ENCODE peak calls at places on chromosomes 7 and 10, in nine cellular contexts. C, A, Y, S, J, K, Z, P and M are unnamed samples.

GRCh38 chr7:91287685-91288084 is 23.5 kb downstream of the FZD1 start:
- DNase-seq in C (no peak), A (no peak), Y (no peak), S (no peak), J (no peak), K (no peak), Z (peak), P (no peak), M (no peak)

GRCh38 chr7:55087521-55087961 is 68.7 kb downstream of the EGFR start:
- DNase-seq in C (no peak), A (no peak), Y (no peak), S (no peak), J (no peak), K (no peak), Z (no peak), P (no peak), M (no peak)

GRCh38 chr10:89369142-89370105 is 8.4 kb upstream of the IFIT1B start:
- DNase-seq in C (no peak), A (no peak), Y (no peak), S (no peak), J (no peak), K (no peak), Z (peak), P (no peak), M (no peak)

GRCh38 chr10:131204406-131205152 is 106.9 kb downstream of the TCERG1L start:
- DNase-seq in C (no peak), A (peak), Y (peak), S (peak), J (no peak), K (no peak), Z (no peak), P (no peak), M (no peak)

GRCh38 chr10:49539320-49539885 is 482 bp upstream of the ERCC6 start:
- DNase-seq in C (peak), A (no peak), Y (peak), S (peak), J (peak), K (peak), Z (peak), P (peak), M (peak)

GRCh38 chr7:21426286-21426957 is 1.5 kb upstream of the SP4 start:
- DNase-seq in C (peak), A (no peak), Y (no peak), S (no peak), J (no peak), K (no peak), Z (no peak), P (no peak), M (no peak)

GRCh38 chr7:98186452-98187137 is 24.6 kb upstream of the BHLHA15 start:
- DNase-seq in C (no peak), A (no peak), Y (no peak), S (no peak), J (no peak), K (no peak), Z (peak), P (no peak), M (no peak)

GRCh38 chr10:72756674-72757385 is 64.9 kb downstream of the MCU start:
- DNase-seq in C (no peak), A (no peak), Y (no peak), S (no peak), J (no peak), K (no peak), Z (peak), P (no peak), M (no peak)

GRCh38 chr7:6272481-6273323 is at the start of gene CYTH3:
- DNase-seq in C (peak), A (peak), Y (peak), S (peak), J (peak), K (peak), Z (peak), P (no peak), M (peak)

GRCh38 chr10:92720306-92721165 is 30.8 kb downstream of the HHEX start:
- DNase-seq in C (no peak), A (peak), Y (no peak), S (no peak), J (no peak), K (no peak), Z (no peak), P (no peak), M (no peak)

GRCh38 chr10:101492814-101493213 is 95.2 kb downstream of the POLL start:
- DNase-seq in C (no peak), A (no peak), Y (no peak), S (no peak), J (no peak), K (no peak), Z (no peak), P (no peak), M (no peak)

GRCh38 chr7:121406-121805 is 71.0 kb upstream of the FAM20C start:
- DNase-seq in C (no peak), A (no peak), Y (no peak), S (no peak), J (no peak), K (no peak), Z (no peak), P (no peak), M (no peak)

GRCh38 chr7:108653526-108653925 is 83.9 kb downstream of the DNAJB9 start:
- DNase-seq in C (peak), A (no peak), Y (no peak), S (no peak), J (no peak), K (no peak), Z (no peak), P (no peak), M (no peak)

GRCh38 chr7:141263508-141263907 is 189.6 kb downstream of the TMEM178B start:
- DNase-seq in C (no peak), A (no peak), Y (no peak), S (no peak), J (no peak), K (no peak), Z (no peak), P (no peak), M (no peak)

GRCh38 chr10:30529373-30529998 is 95.5 kb downstream of the MAP3K8 start:
- DNase-seq in C (no peak), A (peak), Y (peak), S (peak), J (peak), K (peak), Z (no peak), P (no peak), M (peak)

GRCh38 chr10:68043030-68043429 is 32.1 kb downstream of the HERC4 start:
- DNase-seq in C (no peak), A (no peak), Y (no peak), S (no peak), J (no peak), K (no peak), Z (no peak), P (no peak), M (no peak)

GRCh38 chr7:66883716-66884115 is 37.3 kb upstream of the TMEM248 start:
- DNase-seq in C (no peak), A (no peak), Y (no peak), S (no peak), J (no peak), K (no peak), Z (no peak), P (no peak), M (no peak)

GRCh38 chr7:158707610-158708009 is 3.0 kb upstream of the NCAPG2 start:
- DNase-seq in C (peak), A (no peak), Y (no peak), S (no peak), J (no peak), K (no peak), Z (no peak), P (no peak), M (no peak)

GRCh38 chr7:27520828-27521790 is 141.6 kb downstream of the HIBADH start:
- DNase-seq in C (no peak), A (no peak), Y (peak), S (no peak), J (peak), K (peak), Z (no peak), P (no peak), M (peak)

GRCh38 chr10:6844251-6844650 is 264.2 kb upstream of the PRKCQ start:
- DNase-seq in C (no peak), A (no peak), Y (no peak), S (no peak), J (no peak), K (no peak), Z (no peak), P (no peak), M (no peak)

GRCh38 chr10:91603931-91604331 is 28.9 kb downstream of the PPP1R3C start:
- DNase-seq in C (no peak), A (no peak), Y (no peak), S (no peak), J (no peak), K (no peak), Z (peak), P (no peak), M (no peak)

GRCh38 chr7:17147409-17147808 is 151.0 kb upstream of the AHR start:
- DNase-seq in C (no peak), A (no peak), Y (no peak), S (no peak), J (no peak), K (no peak), Z (no peak), P (no peak), M (no peak)

GRCh38 chr10:77163670-77164348 is 473.8 kb downstream of the KCNMA1 start:
- DNase-seq in C (peak), A (no peak), Y (no peak), S (no peak), J (peak), K (peak), Z (peak), P (peak), M (no peak)

GRCh38 chr7:98616381-98617050 is 569 bp upstream of the NPTX2 start:
- DNase-seq in C (no peak), A (no peak), Y (no peak), S (no peak), J (no peak), K (no peak), Z (no peak), P (no peak), M (no peak)

GRCh38 chr7:47278043-47278442 is 303.9 kb downstream of the TNS3 start:
- DNase-seq in C (no peak), A (no peak), Y (no peak), S (no peak), J (no peak), K (no peak), Z (no peak), P (no peak), M (no peak)
- TF ChIP-seq POLR2AphosphoS5 in C (no peak), A (no peak), Y (no peak), S (no peak), J (no peak), K (no peak), Z (no peak), P (no peak), M (no peak)

GRCh38 chr7:129605960-129606644 is 5.4 kb upstream of the NRF1 start:
- DNase-seq in C (no peak), A (no peak), Y (no peak), S (no peak), J (no peak), K (no peak), Z (no peak), P (no peak), M (no peak)
- TF ChIP-seq POLR2A in C (no peak), A (no peak), Y (no peak), S (no peak), J (no peak), K (no peak), Z (no peak), P (no peak), M (no peak)

DNA sequence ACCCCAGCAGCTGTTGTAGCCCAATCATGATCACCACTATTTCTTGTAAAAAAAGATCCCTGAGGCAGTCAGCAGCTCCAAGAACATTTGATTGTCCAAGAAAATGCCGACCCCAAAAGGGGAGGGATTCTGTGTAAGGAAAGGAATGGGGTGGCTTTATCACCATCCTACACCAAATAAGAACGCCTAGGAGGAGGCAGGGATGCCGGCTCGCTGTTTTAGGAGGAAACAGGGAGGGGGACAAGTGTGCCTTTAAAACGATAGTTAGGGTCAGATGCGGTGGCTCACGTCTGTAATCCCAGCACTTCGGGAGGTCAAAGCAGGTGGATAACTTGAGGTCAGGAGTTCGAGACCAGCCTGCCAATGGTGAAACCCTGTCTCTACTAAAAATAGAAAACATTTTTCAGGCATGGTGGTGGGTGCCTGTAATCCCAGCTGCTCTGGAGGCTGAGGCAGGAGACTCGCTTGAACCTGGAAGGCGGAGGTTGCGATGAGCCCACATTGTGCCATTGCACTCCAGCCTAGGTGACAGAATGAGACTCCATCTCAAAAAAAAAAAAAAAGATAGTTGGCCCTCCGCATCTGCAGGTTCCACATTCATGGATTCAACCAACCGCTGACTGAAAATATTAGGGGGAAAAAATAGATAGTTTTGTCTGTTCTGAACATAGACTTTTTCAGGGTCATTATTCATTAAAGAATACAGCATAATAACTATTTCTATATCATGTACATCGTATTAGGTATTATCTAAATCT is 63.6 kb downstream of the PDIA4 start:
- DNase-seq in C (no peak), A (no peak), Y (no peak), S (no peak), J (no peak), K (no peak), Z (peak), P (no peak), M (no peak)
- H3K27ac ChIP-seq in C (no peak), A (peak), Y (no peak), S (peak), J (peak), K (peak), Z (peak), P (no peak), M (peak)

GRCh38 chr10:102644066-102644645 is at the start of gene TRIM8:
- DNase-seq in C (peak), A (no peak), Y (peak), S (peak), J (peak), K (no peak), Z (peak), P (no peak), M (peak)

GRCh38 chr10:102643346-102644065 is 773 bp upstream of the TRIM8 start:
- DNase-seq in C (peak), A (peak), Y (peak), S (peak), J (peak), K (peak), Z (peak), P (peak), M (peak)

GRCh38 chr10:102641880-102642552 is 2.3 kb upstream of the TRIM8 start:
- DNase-seq in C (peak), A (peak), Y (peak), S (peak), J (peak), K (peak), Z (peak), P (peak), M (peak)

GRCh38 chr10:102641398-102641797 is 2.9 kb upstream of the TRIM8 start:
- DNase-seq in C (peak), A (no peak), Y (no peak), S (no peak), J (no peak), K (no peak), Z (no peak), P (no peak), M (no peak)

GRCh38 chr10:102642553-102643345 is 1.5 kb upstream of the TRIM8 start:
- DNase-seq in C (peak), A (no peak), Y (peak), S (peak), J (peak), K (peak), Z (peak), P (peak), M (peak)
- TF ChIP-seq POLR2AphosphoS5 in C (no peak), A (no peak), Y (peak), S (peak), J (no peak), K (peak), Z (peak), P (no peak), M (no peak)

GRCh38 chr7:51233375-51233774 is 83.2 kb downstream of the COBL start:
- DNase-seq in C (no peak), A (no peak), Y (no peak), S (no peak), J (no peak), K (no peak), Z (no peak), P (no peak), M (no peak)

GRCh38 chr7:51234609-51235308 is 81.8 kb downstream of the COBL start:
- DNase-seq in C (no peak), A (no peak), Y (no peak), S (no peak), J (no peak), K (no peak), Z (no peak), P (no peak), M (no peak)

GRCh38 chr7:51236470-51237127 is 80.0 kb downstream of the COBL start:
- DNase-seq in C (no peak), A (no peak), Y (no peak), S (no peak), J (no peak), K (no peak), Z (no peak), P (no peak), M (no peak)

GRCh38 chr7:51235593-51236313 is 80.9 kb downstream of the COBL start:
- DNase-seq in C (no peak), A (no peak), Y (no peak), S (no peak), J (no peak), K (no peak), Z (no peak), P (no peak), M (no peak)

DNA sequence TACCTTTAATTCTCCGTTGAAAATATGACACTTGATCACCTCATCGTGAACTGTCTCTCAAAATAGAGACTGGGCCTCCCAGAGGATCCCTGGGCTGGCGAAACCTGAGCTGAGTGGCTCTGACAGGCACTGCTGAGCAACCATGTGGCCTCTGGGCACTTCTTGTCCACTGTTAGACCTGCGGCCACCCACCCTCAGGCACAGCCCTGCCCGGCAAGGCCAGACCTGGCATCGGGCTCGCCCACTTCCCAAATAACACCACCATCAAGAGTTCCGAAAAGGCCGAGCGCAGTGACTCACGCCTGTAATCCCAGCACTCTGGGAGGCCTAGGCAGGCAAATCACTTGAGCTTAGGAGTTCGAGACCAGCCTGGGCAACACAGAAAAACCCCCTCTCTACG is 82.5 kb downstream of the COBL start:
- DNase-seq in C (no peak), A (no peak), Y (no peak), S (no peak), J (no peak), K (no peak), Z (no peak), P (no peak), M (no peak)
- TF ChIP-seq POLR2A in C (no peak), A (no peak), Y (no peak), S (no peak), J (no peak), K (no peak), Z (no peak), P (no peak), M (no peak)

GRCh38 chr7:39969431-39969830 is 19.4 kb downstream of the CDK13 start:
- DNase-seq in C (no peak), A (no peak), Y (no peak), S (no peak), J (no peak), K (no peak), Z (no peak), P (no peak), M (no peak)
- H3K27ac ChIP-seq in C (no peak), A (no peak), Y (no peak), S (no peak), J (no peak), K (no peak), Z (no peak), P (no peak), M (no peak)

GRCh38 chr10:14208231-14208630 is 122.5 kb downstream of the FRMD4A start:
- DNase-seq in C (no peak), A (no peak), Y (no peak), S (no peak), J (no peak), K (no peak), Z (no peak), P (no peak), M (no peak)

GRCh38 chr10:14200645-14201534 is 129.8 kb downstream of the FRMD4A start:
- DNase-seq in C (no peak), A (no peak), Y (no peak), S (no peak), J (peak), K (no peak), Z (no peak), P (no peak), M (no peak)

DNA sequence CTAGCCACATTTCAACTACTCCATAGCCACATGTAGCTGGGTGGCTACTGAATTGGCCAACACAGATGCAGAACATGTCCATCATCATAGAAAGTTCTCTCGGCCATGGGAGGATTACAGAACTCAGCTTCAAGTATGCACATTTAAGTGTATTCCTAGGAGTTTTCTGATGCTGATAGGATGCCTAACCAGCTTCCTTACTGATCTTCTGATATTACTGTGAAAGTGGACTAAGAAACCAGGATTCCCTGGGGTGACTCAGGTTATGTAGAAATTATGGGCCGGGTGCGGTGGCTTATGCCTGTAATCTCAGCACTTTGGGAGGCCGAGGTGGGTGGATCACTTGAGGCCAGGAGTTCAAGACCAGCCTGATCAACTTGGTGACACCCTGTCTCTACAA is 125.5 kb downstream of the FRMD4A start:
- DNase-seq in C (no peak), A (no peak), Y (no peak), S (no peak), J (no peak), K (no peak), Z (no peak), P (no peak), M (no peak)
- TF ChIP-seq POLR2AphosphoS5 in C (no peak), A (no peak), Y (no peak), S (no peak), J (no peak), K (no peak), Z (no peak), P (no peak), M (no peak)

DNA sequence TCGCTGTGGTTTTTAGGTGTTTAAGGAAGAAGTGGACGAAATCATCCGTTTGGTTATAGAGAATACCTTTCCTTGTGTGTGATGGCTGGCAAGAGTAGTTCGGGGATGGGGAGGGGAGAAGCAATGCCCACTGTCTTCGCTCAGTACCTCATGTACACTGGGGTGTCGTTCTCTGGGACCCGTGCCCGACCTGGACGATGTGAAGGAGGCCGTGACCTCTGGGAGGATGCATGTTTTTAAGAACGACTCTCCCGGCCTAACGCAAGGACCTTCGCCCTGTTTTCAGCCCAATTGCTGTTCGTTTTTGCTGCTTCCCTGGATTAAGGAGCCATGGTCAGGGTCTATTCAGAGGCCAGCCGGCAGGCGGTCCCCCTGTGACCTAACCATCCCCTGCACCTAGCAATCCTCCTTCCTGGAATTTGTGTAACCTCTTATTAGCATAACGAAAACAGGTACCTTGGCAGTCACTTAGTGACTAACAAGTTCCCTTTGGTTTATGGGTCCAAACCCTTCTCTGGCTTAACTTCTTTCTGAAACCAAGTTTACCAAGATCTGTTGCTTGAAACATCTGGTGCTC is 1.3 kb downstream of the NFE2L3 start:
- DNase-seq in C (no peak), A (peak), Y (no peak), S (no peak), J (peak), K (no peak), Z (peak), P (no peak), M (no peak)
- TF ChIP-seq POLR2A in C (no peak), A (no peak), Y (no peak), S (no peak), J (no peak), K (no peak), Z (no peak), P (no peak), M (no peak)